ENCODE peak calls at places on chromosome 2, in eight cellular contexts. V is stimulated activated CD4-positive, alpha-beta T cell treated with anti-CD3 and anti-CD28 coated beads, TNF-alpha, amount 100 ng/mL, for 4 hours; B is fibroblast of mammary gland; F is Calu3; N is activated T-cell treated with anti-CD3 and anti-CD28 coated beads for 24 hours; Q is CD8-positive, alpha-beta T cell; M is epithelial cell of esophagus; E is stimulated activated CD8-positive, alpha-beta memory T cell treated with anti-CD3 and anti-CD28 coated beads, Interleukin-12 subunit alpha, Interleukin-12 subunit beta, amount 100 ng/mL, for 4 hours. D is an unnamed sample.

GRCh38 chr2:178385595-178386148 is 65.3 kb downstream of the PRKRA start:
- DNase-seq in Q (no peak), V (no peak), B (no peak), E (no peak), N (no peak), F (no peak), M (no peak), D (no peak)

GRCh38 chr2:134446431-134447091 is 192.7 kb downstream of the MGAT5 start:
- DNase-seq in Q (no peak), V (no peak), F (no peak), M (peak), N (no peak), B (peak), E (no peak), D (no peak)

GRCh38 chr2:52879561-52879960 is 888.0 kb upstream of the CHAC2 start:
- DNase-seq in Q (no peak), M (no peak), N (no peak), F (no peak), V (no peak), E (no peak), B (no peak), D (no peak)

GRCh38 chr2:217897816-217898806 is 104.7 kb downstream of the TNS1 start:
- DNase-seq in N (no peak), V (no peak), B (no peak), Q (no peak), M (no peak), E (no peak), F (no peak), D (no peak)

GRCh38 chr2:136116111-136116812 is 1.7 kb downstream of the CXCR4 start:
- DNase-seq in B (no peak), Q (peak), N (peak), V (peak), E (peak), M (no peak), F (peak), D (peak)

GRCh38 chr2:67400560-67401464 is 3.7 kb downstream of the ETAA1 start:
- DNase-seq in Q (no peak), B (peak), F (no peak), M (peak), N (no peak), E (no peak), V (no peak), D (peak)

GRCh38 chr2:174610243-174610995 is 12.8 kb upstream of the WIPF1 start:
- DNase-seq in Q (no peak), F (no peak), M (no peak), B (peak), V (no peak), E (no peak), N (no peak), D (no peak)

GRCh38 chr2:45739796-45740485 is 88.5 kb downstream of the PRKCE start:
- DNase-seq in E (no peak), N (no peak), Q (no peak), M (no peak), B (peak), V (no peak), F (no peak), D (no peak)

GRCh38 chr2:38187416-38188127 is 111.6 kb upstream of the CYP1B1 start:
- DNase-seq in M (peak), F (no peak), N (no peak), Q (no peak), E (no peak), B (peak), V (no peak), D (peak)

GRCh38 chr2:240298316-240298790 is 137.1 kb upstream of the GPC1 start:
- DNase-seq in B (no peak), E (no peak), Q (no peak), F (no peak), M (no peak), N (no peak), V (no peak), D (no peak)

GRCh38 chr2:164145093-164145987 is 409.5 kb upstream of the FIGN start:
- DNase-seq in Q (no peak), B (peak), E (no peak), N (no peak), F (no peak), V (no peak), M (no peak), D (no peak)

GRCh38 chr2:206368933-206369569 is 74.3 kb upstream of the ADAM23 start:
- DNase-seq in B (no peak), F (no peak), Q (no peak), E (no peak), N (no peak), M (no peak), V (no peak), D (no peak)

GRCh38 chr2:70552501-70553333 is 909 bp downstream of the TGFA start:
- DNase-seq in N (no peak), M (peak), Q (no peak), B (no peak), F (peak), V (no peak), E (peak), D (no peak)

GRCh38 chr2:207437857-207438166 is 92.0 kb upstream of the CREB1 start:
- DNase-seq in B (peak), M (peak), Q (no peak), V (no peak), N (no peak), F (no peak), E (no peak), D (no peak)

GRCh38 chr2:143426296-143426695 is 297.1 kb downstream of the ARHGAP15 start:
- DNase-seq in E (no peak), F (no peak), M (peak), V (no peak), N (no peak), B (peak), Q (no peak), D (peak)

D was measured in SJSA1.